ENCODE peak calls at places on chromosomes 3 and 15, in six cellular contexts. One of them, this sample, is unnamed.

GRCh38 chr15:79602731-79603130 is 170.6 kb downstream of the MINAR1 start:
- DNase-seq in endothelial cell: no peak
- DNase-seq in posterior cingulate gyrus: no peak
- DNase-seq in HTR-8/SVneo: no peak
- DNase-seq in AG20443: no peak
- DNase-seq in aorta: no peak
- DNase-seq in this sample: no peak

GRCh38 chr3:175940243-175940642 is 1081.1 kb downstream of the NAALADL2 start:
- DNase-seq in endothelial cell: no peak
- DNase-seq in posterior cingulate gyrus: no peak
- DNase-seq in HTR-8/SVneo: peak
- DNase-seq in AG20443: peak
- DNase-seq in aorta: no peak
- DNase-seq in this sample: no peak

GRCh38 chr15:27250223-27250622 is 279.2 kb downstream of the GABRG3 start:
- DNase-seq in endothelial cell: no peak
- DNase-seq in posterior cingulate gyrus: no peak
- DNase-seq in HTR-8/SVneo: no peak
- DNase-seq in AG20443: no peak
- DNase-seq in aorta: no peak
- DNase-seq in this sample: no peak

GRCh38 chr15:26355671-26356070 is 417.2 kb downstream of the GABRB3 start:
- DNase-seq in endothelial cell: no peak
- DNase-seq in posterior cingulate gyrus: no peak
- DNase-seq in HTR-8/SVneo: no peak
- DNase-seq in AG20443: no peak
- DNase-seq in aorta: no peak
- DNase-seq in this sample: no peak

GRCh38 chr3:124812291-124813265 is 74.6 kb downstream of the ITGB5 start:
- DNase-seq in endothelial cell: no peak
- DNase-seq in posterior cingulate gyrus: no peak
- DNase-seq in HTR-8/SVneo: peak
- DNase-seq in AG20443: peak
- DNase-seq in aorta: peak
- DNase-seq in this sample: peak

GRCh38 chr3:88947013-88947412 is 160.4 kb upstream of the EPHA3 start:
- DNase-seq in endothelial cell: no peak
- DNase-seq in posterior cingulate gyrus: no peak
- DNase-seq in HTR-8/SVneo: no peak
- DNase-seq in AG20443: no peak
- DNase-seq in aorta: no peak
- DNase-seq in this sample: no peak

GRCh38 chr3:64888840-64889239 is 201.0 kb upstream of the ADAMTS9 start:
- DNase-seq in endothelial cell: no peak
- DNase-seq in posterior cingulate gyrus: no peak
- DNase-seq in HTR-8/SVneo: no peak
- DNase-seq in AG20443: no peak
- DNase-seq in aorta: no peak
- DNase-seq in this sample: no peak

GRCh38 chr3:195537995-195538394 is 5.1 kb downstream of the PPP1R2 start:
- DNase-seq in endothelial cell: no peak
- DNase-seq in posterior cingulate gyrus: no peak
- DNase-seq in HTR-8/SVneo: no peak
- DNase-seq in AG20443: no peak
- DNase-seq in aorta: no peak
- DNase-seq in this sample: no peak

GRCh38 chr3:64331605-64332004 is 106.3 kb upstream of the PRICKLE2 start:
- DNase-seq in endothelial cell: no peak
- DNase-seq in posterior cingulate gyrus: no peak
- DNase-seq in HTR-8/SVneo: no peak
- DNase-seq in AG20443: no peak
- DNase-seq in aorta: no peak
- DNase-seq in this sample: no peak

This sample was measured in glutamatergic neuron.